ENCODE peak calls at places on chromosomes 2 and 18, in five cellular contexts. P is EL, W is caudate nucleus, T is T follicular helper cell, L is AG20443. R is an unnamed sample.

GRCh38 chr2:160429248-160430000 is 64.2 kb downstream of the RBMS1 start:
- DNase-seq in P (peak), W (no peak), T (no peak), L (peak), R (no peak)

GRCh38 chr2:212979799-212980198 is 171.6 kb downstream of the IKZF2 start:
- DNase-seq in P (no peak), W (no peak), T (no peak), L (no peak), R (no peak)

GRCh38 chr18:39434223-39434622 is 1868.6 kb upstream of the CELF4 start:
- DNase-seq in P (no peak), W (no peak), T (no peak), L (peak), R (no peak)

GRCh38 chr2:28678944-28679343 is 72.7 kb upstream of the PPP1CB start:
- DNase-seq in P (no peak), W (no peak), T (no peak), L (no peak), R (no peak)

GRCh38 chr18:27135504-27136207 is 49.5 kb downstream of the CHST9 start:
- DNase-seq in P (no peak), W (no peak), T (no peak), L (no peak), R (no peak)

GRCh38 chr2:220628252-220628651 is 943.9 kb downstream of the EPHA4 start:
- DNase-seq in P (no peak), W (no peak), T (no peak), L (no peak), R (no peak)

GRCh38 chr2:158671381-158672245 is 123.5 kb upstream of the DAPL1 start:
- DNase-seq in P (no peak), W (no peak), T (no peak), L (no peak), R (no peak)

GRCh38 chr2:115580784-115581183 is 1138.3 kb downstream of the DPP10 start:
- DNase-seq in P (no peak), W (no peak), T (no peak), L (no peak), R (no peak)

GRCh38 chr2:200509608-200510433 is at the start of gene KCTD18:
- DNase-seq in P (peak), W (peak), T (peak), L (peak), R (peak)

GRCh38 chr2:101736861-101737291 is 39.4 kb downstream of the MAP4K4 start:
- DNase-seq in P (peak), W (no peak), T (no peak), L (peak), R (no peak)